ENCODE peak calls at places on chromosomes 3 and 15, in seven cellular contexts. J is fibroblast of pulmonary artery, K is left ventricle myocardium inferior, D is fibroblast of the aortic adventitia, Q is tibial nerve, Y is IMR-90, O is GM23338. U is an unnamed sample.

GRCh38 chr15:99446565-99447496 is 119.0 kb upstream of the MEF2A start:
- DNase-seq in J (no peak), K (no peak), D (no peak), Q (no peak), Y (no peak), O (no peak), U (no peak)

GRCh38 chr3:10822055-10822454 is 6.0 kb downstream of the SLC6A11 start:
- DNase-seq in J (no peak), K (no peak), D (no peak), Q (no peak), Y (no peak), O (no peak), U (no peak)

GRCh38 chr3:113261996-113262665 is 50.8 kb downstream of the BOC start:
- DNase-seq in J (peak), K (no peak), D (peak), Q (no peak), Y (no peak), O (no peak), U (no peak)

GRCh38 chr3:146772211-146772743 is 167.1 kb upstream of the PLSCR5 start:
- DNase-seq in J (no peak), K (no peak), D (no peak), Q (no peak), Y (no peak), O (no peak), U (peak)

GRCh38 chr3:53190659-53191058 is 29.6 kb downstream of the PRKCD start:
- DNase-seq in J (no peak), K (no peak), D (no peak), Q (no peak), Y (no peak), O (no peak), U (no peak)

GRCh38 chr15:44726136-44726535 is 10.2 kb upstream of the TRIM69 start:
- DNase-seq in J (peak), K (no peak), D (peak), Q (no peak), Y (no peak), O (no peak), U (no peak)

GRCh38 chr3:161602451-161602850 is 105.8 kb downstream of the OTOL1 start:
- DNase-seq in J (no peak), K (no peak), D (no peak), Q (no peak), Y (no peak), O (no peak), U (no peak)

GRCh38 chr15:84961114-84961452 is 20.6 kb upstream of the PDE8A start:
- DNase-seq in J (peak), K (no peak), D (peak), Q (no peak), Y (peak), O (peak), U (no peak)

GRCh38 chr3:98885851-98886250 is 15.6 kb downstream of the DCBLD2 start:
- DNase-seq in J (no peak), K (no peak), D (peak), Q (no peak), Y (peak), O (no peak), U (no peak)

GRCh38 chr15:32706704-32707103 is 11.1 kb upstream of the GREM1 start:
- DNase-seq in J (no peak), K (no peak), D (peak), Q (no peak), Y (no peak), O (no peak), U (no peak)

GRCh38 chr3:134009345-134010000 is 20.3 kb downstream of the SLCO2A1 start:
- DNase-seq in J (peak), K (no peak), D (peak), Q (no peak), Y (peak), O (no peak), U (no peak)

GRCh38 chr15:54150255-54150654 is 172.0 kb downstream of the UNC13C start:
- DNase-seq in J (peak), K (no peak), D (peak), Q (no peak), Y (peak), O (no peak), U (no peak)

GRCh38 chr15:97736748-97737147 is 223.8 kb upstream of the ARRDC4 start:
- DNase-seq in J (no peak), K (no peak), D (no peak), Q (no peak), Y (no peak), O (no peak), U (no peak)

GRCh38 chr3:112074616-112075497 is 11.3 kb upstream of the C3orf52 start:
- DNase-seq in J (peak), K (no peak), D (peak), Q (no peak), Y (peak), O (no peak), U (no peak)

GRCh38 chr15:77186518-77187095 is 115.7 kb upstream of the TSPAN3 start:
- DNase-seq in J (peak), K (no peak), D (peak), Q (no peak), Y (peak), O (peak), U (no peak)

GRCh38 chr15:91821458-91821857 is 32.0 kb upstream of the SLCO3A1 start:
- DNase-seq in J (no peak), K (no peak), D (no peak), Q (no peak), Y (no peak), O (no peak), U (no peak)

GRCh38 chr3:107523361-107524213 is 825 bp downstream of the BBX start:
- DNase-seq in J (peak), K (peak), D (peak), Q (peak), Y (peak), O (peak), U (peak)

GRCh38 chr3:94862703-94863102 is 799.8 kb downstream of the NSUN3 start:
- DNase-seq in J (peak), K (no peak), D (peak), Q (no peak), Y (no peak), O (peak), U (no peak)

GRCh38 chr3:76470285-76470684 is 569.6 kb upstream of the ROBO2 start:
- DNase-seq in J (peak), K (no peak), D (no peak), Q (no peak), Y (peak), O (no peak), U (no peak)

GRCh38 chr15:100781961-100782525 is 97.6 kb upstream of the ALDH1A3 start:
- DNase-seq in J (no peak), K (no peak), D (no peak), Q (no peak), Y (no peak), O (peak), U (no peak)

GRCh38 chr15:101266787-101267186 is 10.5 kb downstream of the SELENOS start:
- DNase-seq in J (no peak), K (no peak), D (no peak), Q (no peak), Y (no peak), O (no peak), U (no peak)

GRCh38 chr15:97504031-97504430 is 456.5 kb upstream of the ARRDC4 start:
- DNase-seq in J (peak), K (no peak), D (peak), Q (no peak), Y (peak), O (no peak), U (no peak)

GRCh38 chr15:88127477-88127799 is 129.1 kb downstream of the NTRK3 start:
- DNase-seq in J (no peak), K (no peak), D (peak), Q (no peak), Y (no peak), O (no peak), U (no peak)

GRCh38 chr3:121295453-121295852 is 250.3 kb downstream of the POLQ start:
- DNase-seq in J (no peak), K (no peak), D (no peak), Q (no peak), Y (no peak), O (no peak), U (no peak)

GRCh38 chr3:72665701-72666443 is 182.4 kb downstream of the SHQ1 start:
- DNase-seq in J (peak), K (no peak), D (no peak), Q (no peak), Y (no peak), O (peak), U (no peak)

GRCh38 chr15:31098491-31098917 is 3.0 kb downstream of the TRPM1 start:
- DNase-seq in J (no peak), K (no peak), D (no peak), Q (no peak), Y (no peak), O (peak), U (no peak)

GRCh38 chr3:148757238-148757930 is 59.7 kb downstream of the AGTR1 start:
- DNase-seq in J (peak), K (no peak), D (peak), Q (no peak), Y (peak), O (no peak), U (no peak)

GRCh38 chr15:91268510-91268909 is 168.5 kb downstream of the SV2B start:
- DNase-seq in J (no peak), K (no peak), D (no peak), Q (no peak), Y (no peak), O (peak), U (no peak)

GRCh38 chr3:65597952-65598413 is 440.7 kb downstream of the MAGI1 start:
- DNase-seq in J (no peak), K (no peak), D (no peak), Q (no peak), Y (no peak), O (peak), U (no peak)

GRCh38 chr15:101318810-101319200 is 23.8 kb upstream of the SNRPA1 start:
- DNase-seq in J (no peak), K (no peak), D (no peak), Q (no peak), Y (no peak), O (peak), U (no peak)

GRCh38 chr3:13189639-13190375 is 116.6 kb upstream of the IQSEC1 start:
- DNase-seq in J (peak), K (no peak), D (peak), Q (no peak), Y (peak), O (no peak), U (no peak)

GRCh38 chr15:57476533-57476975 is 100.2 kb downstream of the CGNL1 start:
- DNase-seq in J (peak), K (no peak), D (peak), Q (no peak), Y (peak), O (no peak), U (no peak)

GRCh38 chr15:59420986-59421618 is 16.9 kb upstream of the FAM81A start:
- DNase-seq in J (peak), K (no peak), D (peak), Q (no peak), Y (peak), O (peak), U (no peak)

GRCh38 chr3:70824785-70825184 is 512.3 kb upstream of the MDFIC2 start:
- DNase-seq in J (peak), K (no peak), D (peak), Q (no peak), Y (peak), O (no peak), U (no peak)

GRCh38 chr3:135618123-135618522 is 347.4 kb upstream of the PPP2R3A start:
- DNase-seq in J (no peak), K (no peak), D (no peak), Q (no peak), Y (no peak), O (no peak), U (no peak)

GRCh38 chr15:26051771-26052685 is 188.9 kb upstream of the ATP10A start:
- DNase-seq in J (no peak), K (no peak), D (peak), Q (no peak), Y (no peak), O (no peak), U (peak)

GRCh38 chr3:43256714-43257461 is 29.5 kb upstream of the SNRK start:
- DNase-seq in J (no peak), K (no peak), D (no peak), Q (no peak), Y (no peak), O (no peak), U (no peak)

GRCh38 chr15:75695206-75695605 is 17.4 kb downstream of the CSPG4 start:
- DNase-seq in J (no peak), K (no peak), D (no peak), Q (no peak), Y (no peak), O (peak), U (no peak)

GRCh38 chr15:75696303-75696657 is 16.4 kb downstream of the CSPG4 start:
- DNase-seq in J (no peak), K (no peak), D (no peak), Q (peak), Y (no peak), O (no peak), U (no peak)

GRCh38 chr15:75694241-75695182 is 18.1 kb downstream of the CSPG4 start:
- DNase-seq in J (peak), K (peak), D (peak), Q (peak), Y (peak), O (peak), U (peak)

GRCh38 chr15:75695634-75696302 is 16.9 kb downstream of the CSPG4 start:
- DNase-seq in J (no peak), K (no peak), D (no peak), Q (no peak), Y (no peak), O (no peak), U (no peak)

DNA sequence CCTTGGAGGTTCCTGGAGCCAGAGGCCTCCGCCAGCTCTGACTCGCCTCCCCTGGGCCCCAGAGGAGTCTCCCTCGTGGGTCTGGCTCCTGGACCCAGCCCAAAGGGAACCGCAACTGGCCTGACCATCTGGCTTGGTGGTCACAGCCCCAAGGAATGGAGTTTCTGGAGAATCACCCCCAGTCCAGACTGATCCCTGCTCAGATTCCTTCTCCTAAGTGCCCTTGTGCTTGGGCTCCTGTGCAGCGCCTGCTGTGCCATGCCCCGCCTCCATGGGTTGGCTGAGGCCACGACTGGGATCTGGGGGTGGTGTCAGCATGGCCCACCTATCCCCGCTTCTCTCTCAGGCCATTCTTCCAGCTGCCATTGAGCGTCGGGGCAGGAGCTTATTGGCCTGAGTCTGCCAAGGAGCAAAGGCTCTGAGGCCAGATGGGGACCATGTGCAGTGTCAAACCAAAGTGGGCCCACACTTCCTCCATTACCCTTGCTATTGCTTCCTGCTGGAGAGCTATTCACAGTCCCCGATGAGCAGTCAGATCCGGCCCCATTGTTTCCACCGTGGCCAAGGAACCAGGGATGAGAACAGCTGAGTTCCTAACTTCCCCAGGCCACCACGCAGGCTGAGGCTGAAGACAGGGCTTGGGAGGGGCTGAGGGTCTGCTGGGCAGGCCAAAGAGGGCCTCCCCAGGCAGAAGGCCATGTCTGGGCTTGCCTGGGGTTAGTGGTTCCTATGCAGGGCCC is 19.0 kb downstream of the CSPG4 start:
- DNase-seq in J (peak), K (no peak), D (peak), Q (no peak), Y (peak), O (no peak), U (no peak)
- H3K4me3 ChIP-seq in J (no peak), K (no peak), D (no peak), Q (no peak), Y (no peak), O (no peak), U (no peak)

GRCh38 chr15:41482478-41482877 is 11.2 kb upstream of the ITPKA start:
- DNase-seq in J (no peak), K (no peak), D (no peak), Q (no peak), Y (no peak), O (no peak), U (no peak)
- TF ChIP-seq CTCF in J (no peak), K (no peak), D (no peak), Q (no peak), Y (no peak), O (no peak), U (no peak)

DNA sequence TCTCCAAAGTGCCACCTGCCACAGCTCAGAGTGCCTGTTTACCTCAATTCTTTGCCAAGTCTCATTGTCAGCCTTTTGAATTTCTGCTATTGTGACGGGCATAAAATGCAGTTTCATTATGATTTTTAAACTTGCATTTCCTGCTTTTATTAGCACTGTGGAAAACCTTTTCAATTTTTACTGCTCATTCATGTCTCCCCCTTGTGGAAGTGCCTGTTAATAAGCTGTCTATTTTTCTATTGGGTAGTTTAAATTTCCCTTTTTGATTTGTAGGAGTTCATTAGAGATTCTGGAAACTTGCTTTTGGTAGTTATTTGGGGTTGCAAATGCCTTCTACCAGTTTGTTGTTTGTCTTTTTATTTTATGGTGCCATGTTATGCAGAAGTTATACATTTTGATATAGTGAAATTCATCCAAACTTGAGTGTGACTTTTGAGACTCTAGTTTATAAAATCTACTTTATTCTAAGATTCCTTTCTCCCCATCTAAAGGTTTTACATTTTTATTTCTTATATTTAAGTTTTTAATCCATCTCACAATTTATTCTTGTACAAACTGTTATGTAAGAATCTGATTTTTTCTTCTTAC is 53.9 kb upstream of the FRMD4B start:
- DNase-seq in J (peak), K (no peak), D (peak), Q (no peak), Y (peak), O (peak), U (no peak)
- H3K4me3 ChIP-seq in J (no peak), K (peak), D (peak), Q (peak), Y (no peak), O (no peak), U (no peak)

GRCh38 chr3:144129536-144130214 is 158.1 kb downstream of the DIPK2A start:
- DNase-seq in J (no peak), K (no peak), D (no peak), Q (no peak), Y (no peak), O (no peak), U (no peak)
- TF ChIP-seq CTCF in J (no peak), K (no peak), D (no peak), Q (no peak), Y (no peak), O (no peak), U (no peak)

DNA sequence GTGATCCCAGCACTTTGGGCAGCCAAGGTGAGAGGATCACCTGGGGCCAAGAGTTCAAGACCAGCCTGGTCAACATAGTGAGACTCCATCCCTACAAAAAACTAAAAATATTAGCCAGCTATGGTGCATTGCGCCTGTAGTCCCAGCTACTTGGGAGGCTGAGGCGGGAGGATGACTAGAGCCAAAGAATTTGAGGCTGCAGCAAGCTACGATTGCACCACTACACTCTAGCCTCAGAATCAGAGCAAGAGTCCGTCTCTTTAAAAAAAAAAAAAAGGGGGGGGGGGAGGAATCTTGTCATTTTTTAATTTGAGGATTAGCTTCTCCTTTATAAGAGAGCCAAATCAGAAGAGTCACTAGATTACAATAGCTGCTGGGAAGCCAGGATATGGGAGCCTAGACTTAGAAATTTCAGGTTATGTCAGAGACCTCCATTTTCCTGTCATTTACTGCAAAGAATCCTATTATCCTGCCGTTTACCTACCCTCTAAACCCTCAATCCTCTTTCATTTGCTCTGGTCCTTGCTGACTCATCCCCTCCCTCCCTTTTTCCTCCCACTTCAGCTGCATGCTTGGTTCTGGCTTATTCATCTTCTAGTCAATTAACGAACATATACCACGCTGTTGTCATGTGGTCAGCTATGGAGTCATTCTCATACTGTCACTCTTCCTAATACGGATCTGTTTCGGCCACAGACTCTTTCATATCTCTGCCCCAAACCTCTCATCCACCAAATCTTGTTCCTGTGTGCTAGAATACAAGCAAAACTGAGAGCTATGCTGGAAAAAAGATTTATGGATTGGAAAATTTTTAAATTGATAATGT is 83.8 kb upstream of the PPIB start:
- DNase-seq in J (peak), K (no peak), D (peak), Q (no peak), Y (peak), O (peak), U (no peak)
- H3K4me3 ChIP-seq in J (peak), K (no peak), D (no peak), Q (no peak), Y (no peak), O (no peak), U (no peak)

DNA sequence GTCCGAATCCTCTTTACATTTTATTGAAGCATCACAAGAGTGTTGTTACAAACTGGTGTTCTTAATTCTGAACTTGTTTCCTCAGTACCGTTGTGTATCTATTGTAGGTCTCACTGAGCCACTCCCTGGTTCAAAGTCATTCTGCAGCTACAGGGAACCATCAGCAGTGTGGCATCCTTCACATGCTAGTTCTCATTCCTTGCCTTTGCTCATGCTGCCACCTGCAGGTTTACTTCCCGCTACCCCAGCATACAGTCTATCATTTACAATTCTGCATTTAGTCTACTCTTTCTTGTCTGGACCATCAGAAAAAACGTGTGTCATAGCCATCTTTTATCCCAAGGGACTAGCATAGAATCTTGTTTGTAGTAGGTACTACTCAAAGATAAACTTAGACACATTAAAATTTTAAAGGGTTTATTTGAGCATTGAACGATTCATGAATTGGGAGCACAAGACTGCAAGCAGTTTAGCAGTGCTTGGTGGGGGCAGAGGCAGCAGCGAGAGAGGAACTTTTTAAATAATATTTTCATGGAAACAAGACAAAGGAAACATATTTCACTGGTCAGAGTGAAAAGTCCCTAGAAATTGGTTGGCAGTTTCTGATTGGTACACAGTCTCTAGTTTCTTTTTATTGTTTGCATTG is 402.1 kb downstream of the CADM2 start:
- DNase-seq in J (peak), K (no peak), D (no peak), Q (no peak), Y (peak), O (peak), U (peak)
- TF ChIP-seq CTCF in J (peak), K (peak), D (no peak), Q (peak), Y (peak), O (peak), U (peak)

GRCh38 chr15:70469651-70470555 is 293.5 kb downstream of the UACA start:
- DNase-seq in J (no peak), K (no peak), D (no peak), Q (no peak), Y (no peak), O (no peak), U (no peak)
- H3K4me3 ChIP-seq in J (no peak), K (no peak), D (no peak), Q (no peak), Y (no peak), O (no peak), U (no peak)